ENCODE peak calls at places on chromosomes 3 and 15, in nine cellular contexts. H is NCI-H2081; K is cardiac septum; D is MCF 10A; O is stimulated activated CD8-positive, alpha-beta memory T cell treated with anti-CD3 and anti-CD28 coated beads, Interleukin-12 subunit alpha, Interleukin-12 subunit beta, amount 100 ng/mL, for 1 hour; M is hypothalamus; E is adrenal gland; N is NCI-H460; I is GM20000. A is an unnamed sample.

GRCh38 chr3:53227993-53228885 is 27.6 kb downstream of the TKT start:
- DNase-seq in H (no peak), K (peak), D (no peak), O (no peak), M (no peak), E (no peak), N (no peak), I (no peak), A (no peak)

GRCh38 chr15:61318276-61318675 is 89.2 kb upstream of the RORA start:
- DNase-seq in H (peak), K (no peak), D (no peak), O (no peak), M (no peak), E (no peak), N (no peak), I (no peak), A (no peak)

GRCh38 chr3:112640864-112641751 is at the start of gene CCDC80:
- DNase-seq in H (no peak), K (no peak), D (peak), O (no peak), M (no peak), E (no peak), N (peak), I (no peak), A (peak)

GRCh38 chr15:85403745-85404144 is 23.3 kb downstream of the AKAP13 start:
- DNase-seq in H (no peak), K (no peak), D (peak), O (no peak), M (no peak), E (peak), N (peak), I (no peak), A (peak)

GRCh38 chr15:100332231-100332630 is 9.5 kb downstream of the ADAMTS17 start:
- DNase-seq in H (no peak), K (no peak), D (no peak), O (no peak), M (no peak), E (no peak), N (no peak), I (no peak), A (no peak)

GRCh38 chr3:180829409-180830405 is 82.8 kb upstream of the FXR1 start:
- DNase-seq in H (no peak), K (no peak), D (no peak), O (no peak), M (no peak), E (no peak), N (no peak), I (no peak), A (no peak)

GRCh38 chr3:9703240-9703639 is 393 bp upstream of the CPNE9 start:
- DNase-seq in H (no peak), K (no peak), D (no peak), O (no peak), M (no peak), E (no peak), N (no peak), I (no peak), A (no peak)

GRCh38 chr3:114685053-114685630 is 391.3 kb downstream of the TIGIT start:
- DNase-seq in H (no peak), K (no peak), D (no peak), O (no peak), M (no peak), E (no peak), N (no peak), I (no peak), A (no peak)

GRCh38 chr3:18544135-18544534 is 119.0 kb upstream of the SATB1 start:
- DNase-seq in H (no peak), K (no peak), D (no peak), O (no peak), M (no peak), E (no peak), N (no peak), I (no peak), A (no peak)

GRCh38 chr3:31862861-31863260 is 118.2 kb downstream of the OSBPL10 start:
- DNase-seq in H (no peak), K (no peak), D (no peak), O (no peak), M (no peak), E (no peak), N (no peak), I (no peak), A (no peak)

GRCh38 chr3:12655701-12656100 is 8.2 kb downstream of the RAF1 start:
- DNase-seq in H (no peak), K (no peak), D (no peak), O (no peak), M (no peak), E (no peak), N (no peak), I (no peak), A (no peak)

A was measured in bronchial epithelial cell.